ENCODE peak calls at places on chromosome 20, in seven cellular contexts. U, H, F, B, V, A and E are unnamed samples.

GRCh38 chr20:37327748-37328147 is 18.2 kb upstream of the SRC start:
- DNase-seq in U (peak; percentile 80), H (peak; percentile 93), F (no peak), B (no peak), V (no peak), A (no peak), E (no peak)

GRCh38 chr20:33231237-33231636 is 4.6 kb upstream of the BPIFA1 start:
- DNase-seq in U (no peak), H (no peak), F (no peak), B (no peak), V (no peak), A (no peak), E (no peak)

GRCh38 chr20:45861157-45862075 is 4.0 kb downstream of the ZSWIM3 start:
- DNase-seq in U (no peak), H (no peak), F (no peak), B (no peak), V (no peak), A (no peak), E (no peak)

GRCh38 chr20:51428451-51429143 is 113.9 kb downstream of the NFATC2 start:
- DNase-seq in U (peak; percentile 44), H (peak; percentile 81), F (no peak), B (peak; percentile 55), V (no peak), A (no peak), E (peak; percentile 64)

GRCh38 chr20:48761023-48761785 is 66.6 kb downstream of the PREX1 start:
- DNase-seq in U (no peak), H (no peak), F (no peak), B (no peak), V (no peak), A (no peak), E (no peak)

GRCh38 chr20:21074605-21075336 is 31.4 kb downstream of the LINC00237 start:
- DNase-seq in U (no peak), H (no peak), F (no peak), B (no peak), V (no peak), A (no peak), E (no peak)

GRCh38 chr20:38728237-38728761 is 4.0 kb downstream of the SLC32A1 start:
- DNase-seq in U (no peak), H (no peak), F (peak; percentile 66), B (peak; percentile 54), V (no peak), A (peak; percentile 71), E (no peak)

GRCh38 chr20:32385541-32385940 is 27.4 kb downstream of the ASXL1 start:
- DNase-seq in U (no peak), H (no peak), F (no peak), B (no peak), V (no peak), A (no peak), E (no peak)

GRCh38 chr20:56621730-56622129 is 7.4 kb upstream of the TFAP2C start:
- DNase-seq in U (no peak), H (no peak), F (no peak), B (no peak), V (no peak), A (no peak), E (no peak)

GRCh38 chr20:6006603-6006949 is 47.3 kb downstream of the LRRN4 start:
- DNase-seq in U (no peak), H (no peak), F (no peak), B (peak; percentile 19), V (no peak), A (no peak), E (no peak)

GRCh38 chr20:38806855-38807655 is 1.6 kb downstream of the PPP1R16B start:
- DNase-seq in U (no peak), H (no peak), F (no peak), B (peak; percentile 15), V (no peak), A (peak; percentile 64), E (no peak)

GRCh38 chr20:35091808-35092523 is 641 bp downstream of the TRPC4AP start:
- DNase-seq in U (peak; percentile 16), H (peak; percentile 31), F (no peak), B (peak; percentile 10), V (no peak), A (no peak), E (no peak)

GRCh38 chr20:46631874-46632446 is 19.3 kb downstream of the SLC13A3 start:
- DNase-seq in U (no peak), H (no peak), F (no peak), B (no peak), V (no peak), A (no peak), E (no peak)

GRCh38 chr20:4329232-4329631 is 313.9 kb upstream of the RNF24 start:
- DNase-seq in U (no peak), H (no peak), F (no peak), B (no peak), V (no peak), A (no peak), E (no peak)

GRCh38 chr20:55693646-55694045 is 311.7 kb downstream of the CBLN4 start:
- DNase-seq in U (no peak), H (no peak), F (no peak), B (peak; percentile 71), V (no peak), A (no peak), E (no peak)

GRCh38 chr20:3751664-3752385 is 15.7 kb downstream of the ADISSP start:
- DNase-seq in U (no peak), H (peak; percentile 37), F (peak; percentile 95), B (peak; percentile 74), V (no peak), A (peak; percentile 89), E (no peak)

GRCh38 chr20:33644313-33645071 is 17.6 kb upstream of the C20orf144 start:
- DNase-seq in U (no peak), H (no peak), F (no peak), B (no peak), V (no peak), A (no peak), E (no peak)

GRCh38 chr20:20824924-20825584 is 112.6 kb upstream of the RALGAPA2 start:
- DNase-seq in U (peak; percentile 2), H (no peak), F (peak; percentile 71), B (peak; percentile 76), V (peak; percentile 61), A (peak; percentile 83), E (peak; percentile 80)

GRCh38 chr20:61683721-61684120 is 382.0 kb downstream of the TAF4 start:
- DNase-seq in U (no peak), H (no peak), F (no peak), B (no peak), V (no peak), A (no peak), E (no peak)

GRCh38 chr20:50335866-50336265 is 145.2 kb downstream of the CEBPB start:
- DNase-seq in U (no peak), H (no peak), F (no peak), B (no peak), V (no peak), A (no peak), E (no peak)

GRCh38 chr20:2237059-2237458 is 58.7 kb upstream of the TGM3 start:
- DNase-seq in U (peak; percentile 95), H (no peak), F (peak; percentile 38), B (peak; percentile 11), V (no peak), A (no peak), E (no peak)

GRCh38 chr20:58544301-58544700 is 29.1 kb upstream of the APCDD1L start:
- DNase-seq in U (no peak), H (no peak), F (no peak), B (peak; percentile 5), V (no peak), A (peak; percentile 20), E (no peak)

GRCh38 chr20:11389188-11389587 is 528.5 kb upstream of the BTBD3 start:
- DNase-seq in U (peak; percentile 28), H (no peak), F (no peak), B (no peak), V (no peak), A (no peak), E (no peak)
- H4K8ac ChIP-seq in U (no peak overlapping the region), H (no peak overlapping the region), F (no peak overlapping the region), B (no peak overlapping the region), V (no peak overlapping the region), A (no peak overlapping the region), E (no peak overlapping the region)

DNA sequence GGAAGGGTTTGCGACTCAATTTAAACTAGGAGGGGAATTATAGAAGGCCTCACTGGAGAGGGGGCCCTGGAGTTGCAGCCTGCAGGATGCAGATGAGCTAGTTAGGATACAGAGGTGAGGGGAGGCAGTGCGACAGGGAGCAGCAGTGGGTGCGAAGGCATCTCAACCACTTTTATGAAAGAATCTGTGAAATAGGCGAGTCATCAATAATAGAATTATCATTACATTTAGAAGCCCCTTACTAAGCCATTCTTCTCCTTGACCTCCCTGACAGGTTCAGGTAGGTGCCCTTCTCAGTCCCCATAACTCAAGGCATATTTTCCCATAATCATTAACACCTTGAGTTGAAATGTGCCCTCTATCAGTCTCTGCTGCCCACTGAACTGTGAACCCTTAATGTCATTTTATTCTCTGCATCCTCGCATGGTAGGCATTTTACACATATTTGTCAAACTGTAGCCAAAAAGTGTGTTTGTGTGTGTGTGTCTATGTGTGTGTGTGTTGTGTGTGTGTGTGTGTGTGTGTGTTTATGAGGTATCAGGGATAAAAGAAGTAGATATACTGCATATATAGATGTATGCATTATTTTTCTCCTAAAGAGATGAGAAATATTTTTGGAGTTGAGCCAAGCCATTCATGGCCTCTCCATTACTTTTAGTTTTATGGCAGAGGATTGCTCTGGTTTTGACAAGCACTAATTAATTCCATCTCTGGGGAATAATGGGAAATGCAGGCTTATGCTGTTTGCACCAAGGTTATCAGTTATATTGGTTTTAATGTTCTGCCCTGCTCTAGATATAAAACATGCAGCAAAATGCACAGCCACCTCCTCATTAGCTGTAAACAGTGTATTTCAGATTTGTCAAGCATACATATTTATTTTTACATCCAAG is 898.7 kb downstream of the KIF16B start:
- DNase-seq in U (no peak), H (no peak), F (no peak), B (no peak), V (no peak), A (no peak), E (no peak)
- H4K8ac ChIP-seq in U (peak overlapping the region; percentile 77), H (no peak overlapping the region), F (no peak overlapping the region), B (no peak overlapping the region), V (peak overlapping the region; percentile 58), A (no peak overlapping the region), E (no peak overlapping the region)

GRCh38 chr20:44334306-44334705 is 2.5 kb upstream of the R3HDML start:
- DNase-seq in U (no peak), H (no peak), F (no peak), B (no peak), V (no peak), A (no peak), E (no peak)
- H4K8ac ChIP-seq in U (no peak overlapping the region), H (no peak overlapping the region), F (no peak overlapping the region), B (no peak overlapping the region), V (no peak overlapping the region), A (no peak overlapping the region), E (no peak overlapping the region)

GRCh38 chr20:47638851-47639250 is 137.2 kb downstream of the NCOA3 start:
- DNase-seq in U (no peak), H (no peak), F (no peak), B (no peak), V (no peak), A (no peak), E (no peak)

GRCh38 chr20:47642624-47643023 is 140.9 kb downstream of the NCOA3 start:
- DNase-seq in U (no peak), H (no peak), F (no peak), B (no peak), V (no peak), A (no peak), E (no peak)

GRCh38 chr20:47645632-47646031 is 139.6 kb downstream of the SULF2 start:
- DNase-seq in U (no peak), H (no peak), F (no peak), B (no peak), V (no peak), A (no peak), E (no peak)

GRCh38 chr20:47647994-47648393 is 137.3 kb downstream of the SULF2 start:
- DNase-seq in U (no peak), H (no peak), F (no peak), B (no peak), V (no peak), A (no peak), E (no peak)

GRCh38 chr20:47642118-47642517 is 140.4 kb downstream of the NCOA3 start:
- DNase-seq in U (no peak), H (no peak), F (no peak), B (no peak), V (no peak), A (no peak), E (peak; percentile 59)
- H4K8ac ChIP-seq in U (no peak overlapping the region), H (no peak overlapping the region), F (no peak overlapping the region), B (no peak overlapping the region), V (no peak overlapping the region), A (no peak overlapping the region), E (no peak overlapping the region)